ENCODE peak calls at places on chromosomes 16 and 17, in four cellular contexts. One of them, this sample, is unnamed.

GRCh38 chr16:1167276-1168107 is 14.6 kb downstream of the CACNA1H start:
- DNase-seq in DMS79: peak
- DNase-seq in RWPE1: no peak
- DNase-seq in kidney epithelial cell: no peak
- DNase-seq in this sample: no peak

GRCh38 chr16:69727916-69728270 is 1.5 kb upstream of the NQO1 start:
- DNase-seq in DMS79: peak
- DNase-seq in RWPE1: no peak
- DNase-seq in kidney epithelial cell: no peak
- DNase-seq in this sample: no peak

GRCh38 chr17:74606050-74606449 is 14.0 kb upstream of the CD300LD start:
- DNase-seq in kidney epithelial cell: no peak
- DNase-seq in DMS79: no peak
- DNase-seq in RWPE1: no peak
- DNase-seq in this sample: no peak

GRCh38 chr16:67444259-67445125 is 13.6 kb downstream of the HSD11B2 start:
- DNase-seq in kidney epithelial cell: no peak
- DNase-seq in DMS79: no peak
- DNase-seq in RWPE1: no peak
- DNase-seq in this sample: no peak

GRCh38 chr17:57530026-57530425 is 215.1 kb downstream of the CCDC182 start:
- DNase-seq in kidney epithelial cell: no peak
- DNase-seq in DMS79: no peak
- DNase-seq in RWPE1: no peak
- DNase-seq in this sample: no peak

GRCh38 chr17:20123209-20123608 is 114.0 kb downstream of the SPECC1 start:
- DNase-seq in DMS79: no peak
- DNase-seq in kidney epithelial cell: no peak
- DNase-seq in RWPE1: no peak
- DNase-seq in this sample: no peak

GRCh38 chr17:75168998-75169397 is 13.8 kb downstream of the SUMO2 start:
- DNase-seq in kidney epithelial cell: no peak
- DNase-seq in RWPE1: no peak
- DNase-seq in DMS79: no peak
- DNase-seq in this sample: no peak

GRCh38 chr16:7381671-7382070 is 49.0 kb downstream of the RBFOX1 start:
- DNase-seq in kidney epithelial cell: no peak
- DNase-seq in DMS79: no peak
- DNase-seq in RWPE1: no peak
- DNase-seq in this sample: no peak

GRCh38 chr17:18323007-18323406 is 7.9 kb downstream of the SMCR8 start:
- DNase-seq in kidney epithelial cell: no peak
- DNase-seq in DMS79: no peak
- DNase-seq in RWPE1: no peak
- DNase-seq in this sample: peak

GRCh38 chr17:40304464-40304863 is 4.5 kb upstream of the RARA start:
- DNase-seq in RWPE1: no peak
- DNase-seq in DMS79: no peak
- DNase-seq in kidney epithelial cell: no peak
- DNase-seq in this sample: no peak

GRCh38 chr17:43845772-43846171 is 1.2 kb upstream of the CD300LG start:
- DNase-seq in kidney epithelial cell: peak
- DNase-seq in RWPE1: no peak
- DNase-seq in DMS79: no peak
- DNase-seq in this sample: no peak

GRCh38 chr17:2701996-2702741 is 9.4 kb downstream of the CLUH start:
- DNase-seq in DMS79: no peak
- DNase-seq in RWPE1: no peak
- DNase-seq in kidney epithelial cell: no peak
- DNase-seq in this sample: no peak

GRCh38 chr16:28935924-28936783 is 4.4 kb downstream of the CD19 start:
- DNase-seq in kidney epithelial cell: no peak
- DNase-seq in DMS79: no peak
- DNase-seq in RWPE1: peak
- DNase-seq in this sample: peak

GRCh38 chr17:36869856-36870617 is 67.2 kb upstream of the LHX1 start:
- DNase-seq in kidney epithelial cell: no peak
- DNase-seq in DMS79: no peak
- DNase-seq in RWPE1: no peak
- DNase-seq in this sample: peak

GRCh38 chr17:55298111-55298510 is 33.4 kb downstream of the HLF start:
- DNase-seq in DMS79: no peak
- DNase-seq in RWPE1: no peak
- DNase-seq in kidney epithelial cell: no peak
- DNase-seq in this sample: no peak

GRCh38 chr17:6894206-6894528 is 62.6 kb upstream of the TEKT1 start:
- DNase-seq in kidney epithelial cell: no peak
- DNase-seq in RWPE1: no peak
- DNase-seq in DMS79: no peak
- DNase-seq in this sample: peak

GRCh38 chr16:81214745-81215166 is 23.7 kb upstream of the BCO1 start:
- DNase-seq in kidney epithelial cell: no peak
- DNase-seq in RWPE1: no peak
- DNase-seq in DMS79: no peak
- DNase-seq in this sample: peak

GRCh38 chr16:3780570-3780969 is 63.2 kb upstream of the TRAP1 start:
- DNase-seq in RWPE1: peak
- DNase-seq in DMS79: no peak
- DNase-seq in kidney epithelial cell: no peak
- DNase-seq in this sample: no peak

GRCh38 chr17:36926701-36927100 is 10.6 kb upstream of the LHX1 start:
- DNase-seq in RWPE1: no peak
- DNase-seq in DMS79: no peak
- DNase-seq in kidney epithelial cell: no peak
- DNase-seq in this sample: no peak

GRCh38 chr16:68910051-68910450 is 66.7 kb downstream of the TANGO6 start:
- DNase-seq in DMS79: no peak
- DNase-seq in kidney epithelial cell: no peak
- DNase-seq in RWPE1: no peak
- DNase-seq in this sample: no peak

GRCh38 chr17:80270104-80270503 is 9.5 kb downstream of the RNF213 start:
- DNase-seq in DMS79: no peak
- DNase-seq in kidney epithelial cell: no peak
- DNase-seq in RWPE1: no peak
- DNase-seq in this sample: no peak

GRCh38 chr16:22868859-22869258 is 54.9 kb downstream of the HS3ST2 start:
- DNase-seq in RWPE1: no peak
- DNase-seq in DMS79: no peak
- DNase-seq in kidney epithelial cell: no peak
- DNase-seq in this sample: no peak

GRCh38 chr16:68499011-68499410 is 40.1 kb upstream of the ZFP90 start:
- DNase-seq in DMS79: no peak
- DNase-seq in kidney epithelial cell: no peak
- DNase-seq in RWPE1: no peak
- DNase-seq in this sample: no peak

GRCh38 chr16:13306153-13306552 is 404.8 kb downstream of the SHISA9 start:
- DNase-seq in kidney epithelial cell: no peak
- DNase-seq in DMS79: no peak
- DNase-seq in RWPE1: no peak
- DNase-seq in this sample: no peak

GRCh38 chr16:17237350-17237944 is 233.3 kb downstream of the XYLT1 start:
- DNase-seq in RWPE1: no peak
- DNase-seq in kidney epithelial cell: no peak
- DNase-seq in DMS79: no peak
- DNase-seq in this sample: no peak

GRCh38 chr17:28370035-28370743 is at the start of gene VTN:
- DNase-seq in DMS79: no peak
- DNase-seq in RWPE1: no peak
- DNase-seq in kidney epithelial cell: no peak
- DNase-seq in this sample: no peak

GRCh38 chr16:84042879-84043485 is 387 bp upstream of the SLC38A8 start:
- DNase-seq in RWPE1: no peak
- DNase-seq in kidney epithelial cell: no peak
- DNase-seq in DMS79: peak
- DNase-seq in this sample: no peak

GRCh38 chr17:69733171-69734014 is 318.9 kb downstream of the MAP2K6 start:
- DNase-seq in DMS79: no peak
- DNase-seq in RWPE1: peak
- DNase-seq in kidney epithelial cell: peak
- DNase-seq in this sample: peak

GRCh38 chr16:46747777-46748651 is at the start of gene MYLK3:
- DNase-seq in kidney epithelial cell: no peak
- DNase-seq in RWPE1: no peak
- DNase-seq in DMS79: no peak
- DNase-seq in this sample: no peak

GRCh38 chr16:81549547-81550411 is 105.2 kb downstream of the CMIP start:
- DNase-seq in kidney epithelial cell: no peak
- DNase-seq in DMS79: no peak
- DNase-seq in RWPE1: no peak
- DNase-seq in this sample: no peak

GRCh38 chr16:82509636-82510035 is 117.1 kb upstream of the CDH13 start:
- DNase-seq in DMS79: no peak
- DNase-seq in kidney epithelial cell: no peak
- DNase-seq in RWPE1: no peak
- DNase-seq in this sample: no peak

GRCh38 chr17:49089094-49089493 is 43.5 kb upstream of the B4GALNT2 start:
- DNase-seq in RWPE1: no peak
- DNase-seq in kidney epithelial cell: no peak
- DNase-seq in DMS79: no peak
- DNase-seq in this sample: no peak

GRCh38 chr17:50979524-50979927 is 113.4 kb upstream of the TOB1 start:
- DNase-seq in DMS79: no peak
- DNase-seq in RWPE1: no peak
- DNase-seq in kidney epithelial cell: no peak
- DNase-seq in this sample: no peak

GRCh38 chr16:23453338-23454052 is 506 bp upstream of the COG7 start:
- DNase-seq in RWPE1: no peak
- DNase-seq in kidney epithelial cell: no peak
- DNase-seq in DMS79: no peak
- DNase-seq in this sample: no peak

GRCh38 chr17:42409467-42410351 is 13.3 kb downstream of the CAVIN1 start:
- DNase-seq in kidney epithelial cell: no peak
- DNase-seq in DMS79: no peak
- DNase-seq in RWPE1: peak
- DNase-seq in this sample: peak

This sample was measured in bronchial epithelial cell.